ENCODE peak calls at places on chromosomes 7 and 10, in six cellular contexts. W is testis, V is ascending aorta, F is pancreas, N is K562, A is PC-3. I is an unnamed sample.
A peak's percentile ranks its signal among the peaks of the same experiment; 100 is the strongest.

GRCh38 chr7:144391823-144392255 is 11.7 kb downstream of the NOBOX start:
- DNase-seq in W (no peak), V (no peak), F (peak; percentile 7), N (peak; percentile 56), A (peak; percentile 74), I (peak; percentile 33)

GRCh38 chr7:95718556-95719410 is 53.6 kb upstream of the DYNC1I1 start:
- DNase-seq in W (no peak), V (no peak), F (no peak), N (no peak), A (peak; percentile 60), I (no peak)

GRCh38 chr10:87546221-87546620 is 41.5 kb downstream of the MINPP1 start:
- DNase-seq in W (peak; percentile 25), V (no peak), F (no peak), N (no peak), A (peak; percentile 6), I (no peak)

GRCh38 chr10:86227501-86228258 is 138.9 kb downstream of the GRID1 start:
- DNase-seq in W (no peak), V (no peak), F (no peak), N (no peak), A (no peak), I (no peak)

GRCh38 chr7:142142702-142143101 is 31.2 kb downstream of the MGAM2 start:
- DNase-seq in W (no peak), V (no peak), F (no peak), N (no peak), A (no peak), I (no peak)

GRCh38 chr10:105682911-105683310 is 1041.8 kb downstream of the SORCS3 start:
- DNase-seq in W (no peak), V (no peak), F (no peak), N (no peak), A (no peak), I (no peak)

GRCh38 chr7:30116771-30117170 is 18.0 kb upstream of the MTURN start:
- DNase-seq in W (no peak), V (peak; percentile 92), F (no peak), N (no peak), A (no peak), I (peak; percentile 18)

GRCh38 chr7:2639994-2640830 is 8.4 kb downstream of the TTYH3 start:
- DNase-seq in W (no peak), V (no peak), F (peak; percentile 29), N (no peak), A (no peak), I (no peak)

GRCh38 chr10:88113232-88113631 is 249.8 kb downstream of the PTEN start:
- DNase-seq in W (no peak), V (no peak), F (no peak), N (no peak), A (no peak), I (no peak)

GRCh38 chr10:29623797-29624196 is 11.0 kb downstream of the SVIL start:
- DNase-seq in W (no peak), V (no peak), F (no peak), N (no peak), A (peak; percentile 33), I (peak; percentile 30)

GRCh38 chr10:23063387-23064287 is 31.7 kb upstream of the MSRB2 start:
- DNase-seq in W (no peak), V (no peak), F (no peak), N (peak; percentile 44), A (no peak), I (no peak)

GRCh38 chr10:69451784-69452251 is 553 bp downstream of the TSPAN15 start:
- DNase-seq in W (no peak), V (no peak), F (peak; percentile 79), N (no peak), A (peak; percentile 85), I (peak; percentile 33)

GRCh38 chr10:89295597-89295996 is 6.2 kb upstream of the IFIT2 start:
- DNase-seq in W (no peak), V (no peak), F (no peak), N (no peak), A (no peak), I (peak; percentile 57)

GRCh38 chr7:102236592-102237287 is 49.9 kb upstream of the SH2B2 start:
- DNase-seq in W (peak; percentile 78), V (peak; percentile 77), F (peak; percentile 43), N (peak; percentile 88), A (peak; percentile 70), I (no peak)

GRCh38 chr10:50582766-50583762 is 40.7 kb downstream of the SGMS1 start:
- DNase-seq in W (no peak), V (no peak), F (no peak), N (peak; percentile 90), A (peak; percentile 91), I (no peak)

GRCh38 chr7:52270301-52270700 is 765.1 kb upstream of the POM121L12 start:
- DNase-seq in W (no peak), V (no peak), F (no peak), N (no peak), A (peak; percentile 23), I (no peak)

GRCh38 chr7:52271663-52272062 is 763.8 kb upstream of the POM121L12 start:
- DNase-seq in W (no peak), V (no peak), F (no peak), N (no peak), A (no peak), I (no peak)

GRCh38 chr7:52269669-52270068 is 765.8 kb upstream of the POM121L12 start:
- DNase-seq in W (no peak), V (no peak), F (no peak), N (no peak), A (peak; percentile 43), I (no peak)

GRCh38 chr7:52273685-52274610 is 761.5 kb upstream of the POM121L12 start:
- DNase-seq in W (peak; percentile 52), V (no peak), F (no peak), N (no peak), A (no peak), I (no peak)
- TF ChIP-seq CTCF in W (no peak), V (no peak), F (no peak), N (peak; percentile 9), A (no peak), I (no peak)

GRCh38 chr10:114520453-114520852 is 116.2 kb upstream of the AFAP1L2 start:
- DNase-seq in W (no peak), V (peak; percentile 69), F (no peak), N (no peak), A (peak; percentile 82), I (peak; percentile 95)
- H3K4me1 ChIP-seq in W (no peaks in the 10 kb centered on the region), V (no peaks in the 10 kb centered on the region), F (no peaks in the 10 kb centered on the region), N (no peaks in the 10 kb centered on the region), A (peaks cover 40% of the 10 kb centered on the region), I (peaks cover 24% of the 10 kb centered on the region)

GRCh38 chr7:124155400-124156022 is 122.6 kb upstream of the TMEM229A start:
- DNase-seq in W (no peak), V (no peak), F (no peak), N (no peak), A (peak; percentile 62), I (no peak)
- TF ChIP-seq CTCF in W (peak; percentile 56), V (peak; percentile 21), F (peak; percentile 29), N (peak; percentile 24), A (peak; percentile 71), I (peak; percentile 70)

GRCh38 chr7:50497068-50497642 is 47.0 kb upstream of the FIGNL1 start:
- DNase-seq in W (no peak), V (no peak), F (no peak), N (peak; percentile 30), A (no peak), I (no peak)
- H3K4me1 ChIP-seq in W (peaks cover 15% of the 10 kb centered on the region), V (no peaks in the 10 kb centered on the region), F (peaks cover 5% of the 10 kb centered on the region), N (peaks cover 9% of the 10 kb centered on the region), A (no peaks in the 10 kb centered on the region), I (no peaks in the 10 kb centered on the region)

DNA sequence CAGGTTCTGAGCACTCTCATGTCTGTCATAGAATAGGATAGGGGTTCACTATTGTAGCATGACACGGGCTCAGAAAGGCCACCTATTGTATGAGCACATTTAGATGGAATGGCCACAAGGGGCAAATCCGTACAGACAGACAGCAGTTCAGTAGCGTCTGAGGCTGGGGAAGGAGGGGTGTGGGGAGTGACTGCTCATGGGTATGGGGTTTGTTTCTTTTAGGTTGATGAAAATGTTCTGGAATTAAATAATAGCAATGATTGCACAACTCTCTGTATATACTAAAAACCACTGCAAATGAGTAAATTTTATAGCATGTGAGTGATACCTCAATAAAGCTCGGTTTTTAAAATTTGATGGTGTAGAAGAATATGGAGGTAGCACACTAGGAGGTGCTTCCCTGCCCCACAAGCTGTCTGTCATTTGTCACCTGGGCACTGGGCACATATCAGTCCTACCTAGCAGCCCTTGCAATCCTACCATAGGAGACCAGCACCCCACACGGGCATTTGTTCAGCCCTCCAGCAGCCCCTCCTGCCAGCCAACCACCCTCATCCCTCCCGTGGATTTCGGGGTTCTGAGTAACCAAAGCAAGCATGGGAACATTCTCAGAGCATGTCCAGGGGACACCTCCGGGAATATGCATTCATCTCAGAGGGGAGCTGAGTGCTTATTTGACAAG is 35.2 kb downstream of the KCNMA1 start:
- DNase-seq in W (no peak), V (no peak), F (no peak), N (peak; percentile 26), A (peak; percentile 35), I (no peak)
- TF ChIP-seq CTCF in W (no peak), V (no peak), F (no peak), N (peak; percentile 30), A (peak; percentile 53), I (no peak)

GRCh38 chr10:28553963-28554362 is 21.0 kb downstream of the WAC start:
- DNase-seq in W (no peak), V (no peak), F (no peak), N (no peak), A (no peak), I (no peak)
- H3K4me1 ChIP-seq in W (no peaks in the 10 kb centered on the region), V (no peaks in the 10 kb centered on the region), F (peaks cover 27% of the 10 kb centered on the region), N (no peaks in the 10 kb centered on the region), A (no peaks in the 10 kb centered on the region), I (peaks cover 26% of the 10 kb centered on the region)

GRCh38 chr10:100307716-100308115 is 21.2 kb upstream of the BLOC1S2 start:
- DNase-seq in W (no peak), V (no peak), F (no peak), N (no peak), A (peak; percentile 48), I (no peak)

GRCh38 chr10:100304414-100304813 is 17.9 kb upstream of the BLOC1S2 start:
- DNase-seq in W (no peak), V (no peak), F (no peak), N (no peak), A (no peak), I (no peak)

GRCh38 chr10:100306861-100307260 is 20.4 kb upstream of the BLOC1S2 start:
- DNase-seq in W (no peak), V (no peak), F (no peak), N (no peak), A (no peak), I (no peak)

GRCh38 chr10:100303724-100304319 is 17.3 kb upstream of the BLOC1S2 start:
- DNase-seq in W (no peak), V (no peak), F (no peak), N (peak; percentile 36), A (peak; percentile 47), I (no peak)
- TF ChIP-seq CTCF in W (peak; percentile 58), V (peak; percentile 50), F (peak; percentile 37), N (peak; percentile 65), A (peak; percentile 72), I (peak; percentile 72)

DNA sequence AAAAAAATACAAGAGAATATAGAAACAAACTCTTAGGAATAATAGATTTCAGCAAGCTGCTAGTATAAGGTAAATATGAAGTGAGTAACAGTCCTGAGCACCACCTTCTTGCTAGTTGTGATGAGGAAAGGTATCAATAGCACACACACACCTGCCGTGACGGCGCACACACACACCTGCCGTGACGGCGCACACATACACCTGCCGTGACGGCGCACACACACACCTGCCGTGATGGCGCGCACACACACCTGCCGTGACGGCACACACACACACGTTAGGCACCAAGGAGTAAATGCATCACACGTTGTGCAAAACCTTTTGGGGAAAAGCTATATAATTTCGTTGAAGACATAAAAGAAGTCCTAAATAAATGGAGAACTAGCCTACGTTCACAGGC is 4.7 kb upstream of the JAKMIP3 start:
- DNase-seq in W (no peak), V (no peak), F (no peak), N (no peak), A (no peak), I (no peak)
- H3K4me1 ChIP-seq in W (no peaks in the 10 kb centered on the region), V (no peaks in the 10 kb centered on the region), F (no peaks in the 10 kb centered on the region), N (peaks cover 13% of the 10 kb centered on the region), A (peaks cover 6% of the 10 kb centered on the region), I (no peaks in the 10 kb centered on the region)

I was measured in foreskin keratinocyte.